ENCODE peak calls at places on chromosome 12, in nine cellular contexts. G, P, Q, A, V, Z, B, L and Y are unnamed samples.

GRCh38 chr12:67333649-67334048 is 64.5 kb downstream of the CAND1 start:
- DNase-seq in G (no peak), P (no peak), Q (no peak), A (no peak), V (no peak), Z (no peak), B (no peak), L (no peak), Y (no peak)

GRCh38 chr12:119258149-119258548 is 76.4 kb upstream of the CCDC60 start:
- DNase-seq in G (no peak), P (no peak), Q (no peak), A (no peak), V (no peak), Z (no peak), B (no peak), L (no peak), Y (no peak)

GRCh38 chr12:51635371-51635770 is 44.3 kb downstream of the SCN8A start:
- DNase-seq in G (no peak), P (no peak), Q (no peak), A (no peak), V (no peak), Z (no peak), B (no peak), L (no peak), Y (peak; percentile 15)

GRCh38 chr12:87827638-87828264 is 201.4 kb downstream of the C12orf50 start:
- DNase-seq in G (no peak), P (no peak), Q (peak; percentile 89), A (peak; percentile 59), V (peak; percentile 33), Z (no peak), B (no peak), L (no peak), Y (peak; percentile 71)

GRCh38 chr12:108106599-108106998 is 22.5 kb upstream of the WSCD2 start:
- DNase-seq in G (no peak), P (no peak), Q (no peak), A (no peak), V (no peak), Z (no peak), B (no peak), L (no peak), Y (no peak)

GRCh38 chr12:3600039-3600720 is 109.2 kb downstream of the PRMT8 start:
- DNase-seq in G (no peak), P (no peak), Q (no peak), A (no peak), V (no peak), Z (no peak), B (no peak), L (no peak), Y (no peak)

GRCh38 chr12:52884526-52885293 is 20.2 kb downstream of the KRT8 start:
- DNase-seq in G (peak; percentile 82), P (peak; percentile 67), Q (peak; percentile 60), A (peak; percentile 53), V (peak; percentile 64), Z (no peak), B (peak; percentile 76), L (peak; percentile 80), Y (peak; percentile 64)

GRCh38 chr12:78442454-78442801 is 422.1 kb upstream of the SYT1 start:
- DNase-seq in G (no peak), P (no peak), Q (no peak), A (peak; percentile 78), V (peak; percentile 20), Z (no peak), B (no peak), L (no peak), Y (peak; percentile 37)

GRCh38 chr12:8648598-8649205 is 13.9 kb downstream of the MFAP5 start:
- DNase-seq in G (no peak), P (no peak), Q (no peak), A (no peak), V (no peak), Z (no peak), B (no peak), L (peak; percentile 15), Y (no peak)

GRCh38 chr12:119949594-119949993 is 39.4 kb upstream of the BICDL1 start:
- DNase-seq in G (no peak), P (no peak), Q (no peak), A (no peak), V (no peak), Z (no peak), B (no peak), L (no peak), Y (no peak)

GRCh38 chr12:108566452-108566851 is 4.1 kb downstream of the ISCU start:
- DNase-seq in G (no peak), P (no peak), Q (no peak), A (no peak), V (no peak), Z (no peak), B (no peak), L (no peak), Y (no peak)

GRCh38 chr12:121144416-121144914 is 11.8 kb downstream of the P2RX7 start:
- DNase-seq in G (no peak), P (no peak), Q (no peak), A (peak; percentile 40), V (peak; percentile 22), Z (no peak), B (no peak), L (no peak), Y (peak; percentile 65)

GRCh38 chr12:111410229-111411186 is 4.8 kb downstream of the SH2B3 start:
- DNase-seq in G (peak; percentile 54), P (no peak), Q (peak; percentile 56), A (peak; percentile 35), V (peak; percentile 53), Z (no peak), B (no peak), L (no peak), Y (peak; percentile 63)

GRCh38 chr12:48000878-48001321 is 3.4 kb downstream of the COL2A1 start:
- DNase-seq in G (no peak), P (no peak), Q (peak; percentile 44), A (peak; percentile 40), V (peak; percentile 62), Z (no peak), B (no peak), L (no peak), Y (peak; percentile 63)

GRCh38 chr12:131274061-131274460 is 320.4 kb downstream of the ADGRD1 start:
- DNase-seq in G (no peak), P (no peak), Q (no peak), A (no peak), V (no peak), Z (no peak), B (no peak), L (no peak), Y (no peak)